ENCODE peak calls at places on chromosome 20, in seven cellular contexts. One of them, this sample, is unnamed.

GRCh38 chr20:3749689-3750639 is 17.5 kb downstream of the HSPA12B start:
- DNase-seq in K562: peak; percentile 65
- DNase-seq in pancreas: no peak
- DNase-seq in colonic mucosa: no peak
- DNase-seq in left lung: no peak
- DNase-seq in left ventricle myocardium inferior: no peak
- DNase-seq in neuronal stem cell: peak; percentile 64
- DNase-seq in this sample: no peak

GRCh38 chr20:46939031-46939430 is 44.4 kb downstream of the EYA2 start:
- DNase-seq in K562: peak; percentile 74
- DNase-seq in pancreas: no peak
- DNase-seq in colonic mucosa: no peak
- DNase-seq in left lung: no peak
- DNase-seq in left ventricle myocardium inferior: no peak
- DNase-seq in neuronal stem cell: no peak
- DNase-seq in this sample: peak; percentile 12

GRCh38 chr20:432677-433299 is 24.7 kb downstream of the RBCK1 start:
- DNase-seq in K562: no peak
- DNase-seq in pancreas: no peak
- DNase-seq in colonic mucosa: no peak
- DNase-seq in left lung: no peak
- DNase-seq in left ventricle myocardium inferior: no peak
- DNase-seq in neuronal stem cell: no peak
- DNase-seq in this sample: no peak

GRCh38 chr20:49742948-49743347 is 29.3 kb upstream of the B4GALT5 start:
- DNase-seq in K562: no peak
- DNase-seq in pancreas: no peak
- DNase-seq in colonic mucosa: no peak
- DNase-seq in left lung: no peak
- DNase-seq in left ventricle myocardium inferior: no peak
- DNase-seq in neuronal stem cell: no peak
- DNase-seq in this sample: peak; percentile 46

GRCh38 chr20:38321959-38322598 is 18.1 kb downstream of the BPI start:
- DNase-seq in K562: peak; percentile 49
- DNase-seq in pancreas: no peak
- DNase-seq in colonic mucosa: no peak
- DNase-seq in left lung: no peak
- DNase-seq in left ventricle myocardium inferior: no peak
- DNase-seq in neuronal stem cell: peak; percentile 36
- DNase-seq in this sample: no peak

GRCh38 chr20:25281541-25281991 is 33.7 kb downstream of the PYGB start:
- DNase-seq in K562: no peak
- DNase-seq in pancreas: peak; percentile 2
- DNase-seq in colonic mucosa: no peak
- DNase-seq in left lung: peak; percentile 36
- DNase-seq in left ventricle myocardium inferior: peak; percentile 14
- DNase-seq in neuronal stem cell: no peak
- DNase-seq in this sample: peak; percentile 6

GRCh38 chr20:717817-718216 is 42.2 kb upstream of the SCRT2 start:
- DNase-seq in K562: no peak
- DNase-seq in pancreas: no peak
- DNase-seq in colonic mucosa: no peak
- DNase-seq in left lung: no peak
- DNase-seq in left ventricle myocardium inferior: no peak
- DNase-seq in neuronal stem cell: no peak
- DNase-seq in this sample: no peak

GRCh38 chr20:43722153-43722505 is 4.7 kb downstream of the GTSF1L start:
- DNase-seq in K562: no peak
- DNase-seq in pancreas: no peak
- DNase-seq in colonic mucosa: no peak
- DNase-seq in left lung: no peak
- DNase-seq in left ventricle myocardium inferior: no peak
- DNase-seq in neuronal stem cell: no peak
- DNase-seq in this sample: no peak

GRCh38 chr20:48384147-48384818 is 443.5 kb downstream of the PREX1 start:
- DNase-seq in K562: peak; percentile 78
- DNase-seq in pancreas: no peak
- DNase-seq in colonic mucosa: peak; percentile 52
- DNase-seq in left lung: no peak
- DNase-seq in left ventricle myocardium inferior: no peak
- DNase-seq in neuronal stem cell: no peak
- DNase-seq in this sample: peak; percentile 62

GRCh38 chr20:1320902-1321653 is 7.9 kb downstream of the SDCBP2 start:
- DNase-seq in K562: no peak
- DNase-seq in pancreas: no peak
- DNase-seq in colonic mucosa: no peak
- DNase-seq in left lung: no peak
- DNase-seq in left ventricle myocardium inferior: no peak
- DNase-seq in neuronal stem cell: no peak
- DNase-seq in this sample: no peak

GRCh38 chr20:11144114-11144513 is 470.3 kb upstream of the JAG1 start:
- DNase-seq in K562: no peak
- DNase-seq in pancreas: no peak
- DNase-seq in colonic mucosa: no peak
- DNase-seq in left lung: no peak
- DNase-seq in left ventricle myocardium inferior: no peak
- DNase-seq in neuronal stem cell: no peak
- DNase-seq in this sample: no peak

GRCh38 chr20:33561981-33562601 is 72.2 kb downstream of the CBFA2T2 start:
- DNase-seq in K562: peak; percentile 39
- DNase-seq in pancreas: peak; percentile 84
- DNase-seq in colonic mucosa: peak; percentile 92
- DNase-seq in left lung: peak; percentile 39
- DNase-seq in left ventricle myocardium inferior: peak; percentile 65
- DNase-seq in neuronal stem cell: no peak
- DNase-seq in this sample: peak; percentile 27

GRCh38 chr20:10504893-10505292 is 69.8 kb downstream of the SLX4IP start:
- DNase-seq in K562: no peak
- DNase-seq in pancreas: no peak
- DNase-seq in colonic mucosa: no peak
- DNase-seq in left lung: no peak
- DNase-seq in left ventricle myocardium inferior: no peak
- DNase-seq in neuronal stem cell: no peak
- DNase-seq in this sample: no peak

GRCh38 chr20:49603209-49603627 is 35.3 kb upstream of the PTGIS start:
- DNase-seq in K562: no peak
- DNase-seq in pancreas: peak; percentile 35
- DNase-seq in colonic mucosa: no peak
- DNase-seq in left lung: no peak
- DNase-seq in left ventricle myocardium inferior: peak; percentile 46
- DNase-seq in neuronal stem cell: peak; percentile 26
- DNase-seq in this sample: peak; percentile 28

GRCh38 chr20:51437182-51437923 is 105.2 kb downstream of the NFATC2 start:
- DNase-seq in K562: peak; percentile 30
- DNase-seq in pancreas: no peak
- DNase-seq in colonic mucosa: no peak
- DNase-seq in left lung: no peak
- DNase-seq in left ventricle myocardium inferior: no peak
- DNase-seq in neuronal stem cell: no peak
- DNase-seq in this sample: no peak

GRCh38 chr20:44603327-44603726 is 20.9 kb downstream of the PKIG start:
- DNase-seq in K562: peak; percentile 34
- DNase-seq in pancreas: no peak
- DNase-seq in colonic mucosa: no peak
- DNase-seq in left lung: no peak
- DNase-seq in left ventricle myocardium inferior: no peak
- DNase-seq in neuronal stem cell: no peak
- DNase-seq in this sample: no peak

GRCh38 chr20:44610313-44610965 is 28.1 kb downstream of the PKIG start:
- DNase-seq in K562: no peak
- DNase-seq in pancreas: no peak
- DNase-seq in colonic mucosa: no peak
- DNase-seq in left lung: no peak
- DNase-seq in left ventricle myocardium inferior: no peak
- DNase-seq in neuronal stem cell: no peak
- DNase-seq in this sample: no peak

GRCh38 chr20:40160151-40160550 is 528.9 kb downstream of the MAFB start:
- DNase-seq in K562: peak; percentile 25
- DNase-seq in pancreas: peak; percentile 9
- DNase-seq in colonic mucosa: peak; percentile 36
- DNase-seq in left lung: peak; percentile 37
- DNase-seq in left ventricle myocardium inferior: peak; percentile 26
- DNase-seq in neuronal stem cell: no peak
- DNase-seq in this sample: peak; percentile 3

GRCh38 chr20:13297105-13297899 is 76.2 kb downstream of the ISM1 start:
- DNase-seq in K562: no peak
- DNase-seq in pancreas: no peak
- DNase-seq in colonic mucosa: no peak
- DNase-seq in left lung: no peak
- DNase-seq in left ventricle myocardium inferior: no peak
- DNase-seq in neuronal stem cell: no peak
- DNase-seq in this sample: no peak

GRCh38 chr20:40175296-40175695 is 513.7 kb downstream of the MAFB start:
- DNase-seq in K562: no peak
- DNase-seq in pancreas: no peak
- DNase-seq in colonic mucosa: no peak
- DNase-seq in left lung: no peak
- DNase-seq in left ventricle myocardium inferior: no peak
- DNase-seq in neuronal stem cell: peak; percentile 61
- DNase-seq in this sample: no peak

GRCh38 chr20:58010666-58011065 is 217.8 kb downstream of the ANKRD60 start:
- DNase-seq in K562: no peak
- DNase-seq in pancreas: no peak
- DNase-seq in colonic mucosa: peak; percentile 16
- DNase-seq in left lung: no peak
- DNase-seq in left ventricle myocardium inferior: no peak
- DNase-seq in neuronal stem cell: no peak
- DNase-seq in this sample: no peak

GRCh38 chr20:32667030-32667429 is 6.7 kb downstream of the C20orf203 start:
- DNase-seq in K562: no peak
- DNase-seq in pancreas: no peak
- DNase-seq in colonic mucosa: no peak
- DNase-seq in left lung: no peak
- DNase-seq in left ventricle myocardium inferior: no peak
- DNase-seq in neuronal stem cell: no peak
- DNase-seq in this sample: no peak

GRCh38 chr20:45157977-45158376 is 16.7 kb upstream of the PI3 start:
- DNase-seq in K562: no peak
- DNase-seq in pancreas: peak; percentile 7
- DNase-seq in colonic mucosa: peak; percentile 75
- DNase-seq in left lung: no peak
- DNase-seq in left ventricle myocardium inferior: no peak
- DNase-seq in neuronal stem cell: no peak
- DNase-seq in this sample: no peak

GRCh38 chr20:43830883-43831282 is 83.8 kb upstream of the TOX2 start:
- DNase-seq in K562: no peak
- DNase-seq in pancreas: no peak
- DNase-seq in colonic mucosa: no peak
- DNase-seq in left lung: no peak
- DNase-seq in left ventricle myocardium inferior: no peak
- DNase-seq in neuronal stem cell: no peak
- DNase-seq in this sample: no peak

GRCh38 chr20:38167851-38168760 is 3.0 kb upstream of the TGM2 start:
- DNase-seq in K562: no peak
- DNase-seq in pancreas: no peak
- DNase-seq in colonic mucosa: no peak
- DNase-seq in left lung: peak; percentile 86
- DNase-seq in left ventricle myocardium inferior: peak; percentile 78
- DNase-seq in neuronal stem cell: no peak
- DNase-seq in this sample: no peak

GRCh38 chr20:32583581-32584045 is 1.5 kb downstream of the NOL4L start:
- DNase-seq in K562: peak; percentile 77
- DNase-seq in pancreas: no peak
- DNase-seq in colonic mucosa: no peak
- DNase-seq in left lung: no peak
- DNase-seq in left ventricle myocardium inferior: no peak
- DNase-seq in neuronal stem cell: no peak
- DNase-seq in this sample: no peak

GRCh38 chr20:37994512-37994911 is 38.7 kb downstream of the TTI1 start:
- DNase-seq in K562: no peak
- DNase-seq in pancreas: no peak
- DNase-seq in colonic mucosa: no peak
- DNase-seq in left lung: peak; percentile 63
- DNase-seq in left ventricle myocardium inferior: no peak
- DNase-seq in neuronal stem cell: no peak
- DNase-seq in this sample: no peak

GRCh38 chr20:51446230-51446629 is 96.3 kb downstream of the NFATC2 start:
- DNase-seq in K562: no peak
- DNase-seq in pancreas: no peak
- DNase-seq in colonic mucosa: no peak
- DNase-seq in left lung: no peak
- DNase-seq in left ventricle myocardium inferior: no peak
- DNase-seq in neuronal stem cell: no peak
- DNase-seq in this sample: no peak

GRCh38 chr20:49695830-49696229 is 17.8 kb downstream of the B4GALT5 start:
- DNase-seq in K562: no peak
- DNase-seq in pancreas: no peak
- DNase-seq in colonic mucosa: no peak
- DNase-seq in left lung: no peak
- DNase-seq in left ventricle myocardium inferior: no peak
- DNase-seq in neuronal stem cell: no peak
- DNase-seq in this sample: no peak

GRCh38 chr20:63402860-63403220 is 41.7 kb upstream of the CHRNA4 start:
- DNase-seq in K562: no peak
- DNase-seq in pancreas: no peak
- DNase-seq in colonic mucosa: no peak
- DNase-seq in left lung: no peak
- DNase-seq in left ventricle myocardium inferior: no peak
- DNase-seq in neuronal stem cell: no peak
- DNase-seq in this sample: no peak
- H3K36me3 ChIP-seq in K562: no peaks in the 10 kb centered on the region
- H3K36me3 ChIP-seq in pancreas: no peaks in the 10 kb centered on the region
- H3K36me3 ChIP-seq in colonic mucosa: no peaks in the 10 kb centered on the region
- H3K36me3 ChIP-seq in left lung: no peaks in the 10 kb centered on the region
- H3K36me3 ChIP-seq in left ventricle myocardium inferior: no peaks in the 10 kb centered on the region
- H3K36me3 ChIP-seq in neuronal stem cell: no peaks in the 10 kb centered on the region
- H3K36me3 ChIP-seq in this sample: no peaks in the 10 kb centered on the region

DNA sequence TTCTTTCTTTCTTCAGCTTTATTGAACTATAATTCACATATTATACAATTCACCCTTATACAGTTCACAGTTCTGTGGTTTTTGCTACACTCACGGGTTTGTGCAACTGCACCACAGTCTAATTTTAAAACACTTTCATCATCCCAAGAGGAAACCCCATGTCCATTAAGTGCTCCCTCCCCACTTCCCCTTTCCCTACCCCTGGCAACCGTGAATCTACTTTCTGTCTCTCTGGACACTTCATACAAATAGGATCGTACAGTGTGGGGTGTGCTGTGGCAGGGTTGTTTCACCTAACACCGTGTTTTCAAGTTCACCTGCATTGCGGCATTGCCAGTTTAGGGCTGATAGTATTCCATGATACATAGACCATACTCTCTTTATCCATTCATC is 118.8 kb downstream of the PHACTR3 start:
- DNase-seq in K562: no peak
- DNase-seq in pancreas: no peak
- DNase-seq in colonic mucosa: peak; percentile 9
- DNase-seq in left lung: no peak
- DNase-seq in left ventricle myocardium inferior: no peak
- DNase-seq in neuronal stem cell: no peak
- DNase-seq in this sample: no peak
- H3K9me3 ChIP-seq in K562: no peaks in the 10 kb centered on the region
- H3K9me3 ChIP-seq in pancreas: no peaks in the 10 kb centered on the region
- H3K9me3 ChIP-seq in colonic mucosa: no peaks in the 10 kb centered on the region
- H3K9me3 ChIP-seq in left lung: no peaks in the 10 kb centered on the region
- H3K9me3 ChIP-seq in left ventricle myocardium inferior: no peaks in the 10 kb centered on the region
- H3K9me3 ChIP-seq in neuronal stem cell: no peaks in the 10 kb centered on the region
- H3K9me3 ChIP-seq in this sample: no peaks in the 10 kb centered on the region

GRCh38 chr20:35768731-35769664 is 2.8 kb upstream of the PHF20 start:
- DNase-seq in K562: peak; percentile 59
- DNase-seq in pancreas: peak; percentile 67
- DNase-seq in colonic mucosa: peak; percentile 85
- DNase-seq in left lung: peak; percentile 93
- DNase-seq in left ventricle myocardium inferior: peak; percentile 96
- DNase-seq in neuronal stem cell: peak; percentile 61
- DNase-seq in this sample: peak; percentile 78
- H3K4me3 ChIP-seq in K562: no peak overlapping the region
- H3K4me3 ChIP-seq in pancreas: no peak overlapping the region
- H3K4me3 ChIP-seq in colonic mucosa: no peak overlapping the region
- H3K4me3 ChIP-seq in left lung: no peak overlapping the region
- H3K4me3 ChIP-seq in left ventricle myocardium inferior: no peak overlapping the region
- H3K4me3 ChIP-seq in neuronal stem cell: no peak overlapping the region
- H3K4me3 ChIP-seq in this sample: no peak overlapping the region

GRCh38 chr20:62282103-62282502 is 20.7 kb upstream of the ADRM1 start:
- DNase-seq in K562: no peak
- DNase-seq in pancreas: no peak
- DNase-seq in colonic mucosa: no peak
- DNase-seq in left lung: no peak
- DNase-seq in left ventricle myocardium inferior: no peak
- DNase-seq in neuronal stem cell: no peak
- DNase-seq in this sample: no peak
- H3K36me3 ChIP-seq in K562: peaks cover 49% of the 10 kb centered on the region
- H3K36me3 ChIP-seq in pancreas: peaks cover 7% of the 10 kb centered on the region
- H3K36me3 ChIP-seq in colonic mucosa: peaks cover 4% of the 10 kb centered on the region
- H3K36me3 ChIP-seq in left lung: no peaks in the 10 kb centered on the region
- H3K36me3 ChIP-seq in left ventricle myocardium inferior: peaks cover 69% of the 10 kb centered on the region
- H3K36me3 ChIP-seq in neuronal stem cell: peaks cover 96% of the 10 kb centered on the region
- H3K36me3 ChIP-seq in this sample: peaks cover 34% of the 10 kb centered on the region